ENCODE peak calls at places on chromosomes 2 and 18, in ten cellular contexts. B is nucleus accumbens; T is activated CD4-positive, alpha-beta T cell treated with anti-CD3 and anti-CD28 coated beads for 24 hours; U is stimulated activated CD8-positive, alpha-beta memory T cell treated with anti-CD3 and anti-CD28 coated beads, Interleukin-2, amount 100 ng/mL, for 1 hour; S is OCI-LY7; Y is pancreas; Q is activated CD8-positive, alpha-beta memory T cell treated with anti-CD3 and anti-CD28 coated beads for 1 hour; X is erythroblast; F is sciatic nerve; K is posterior cingulate gyrus. V is an unnamed sample.

GRCh38 chr2:10526281-10526680 is 78.2 kb upstream of the ODC1 start:
- DNase-seq in B (no peak), T (no peak), U (no peak), S (no peak), Y (no peak), Q (no peak), X (no peak), F (peak), K (no peak), V (no peak)

GRCh38 chr2:176669398-176670174 is 400.3 kb downstream of the MTX2 start:
- DNase-seq in B (no peak), T (no peak), U (no peak), S (peak), Y (no peak), Q (no peak), X (no peak), F (no peak), K (no peak), V (no peak)

GRCh38 chr2:3642521-3643215 is 15.3 kb upstream of the ALLC start:
- DNase-seq in B (no peak), T (no peak), U (no peak), S (no peak), Y (no peak), Q (no peak), X (no peak), F (peak), K (no peak), V (no peak)

GRCh38 chr2:226172939-226173338 is 626.7 kb downstream of the IRS1 start:
- DNase-seq in B (no peak), T (no peak), U (no peak), S (no peak), Y (no peak), Q (no peak), X (no peak), F (no peak), K (no peak), V (no peak)

GRCh38 chr18:46761054-46761769 is 4.4 kb upstream of the ST8SIA5 start:
- DNase-seq in B (no peak), T (no peak), U (no peak), S (no peak), Y (no peak), Q (no peak), X (no peak), F (no peak), K (no peak), V (no peak)

GRCh38 chr2:128366746-128367511 is 48.3 kb upstream of the HS6ST1 start:
- DNase-seq in B (no peak), T (no peak), U (no peak), S (no peak), Y (no peak), Q (no peak), X (no peak), F (peak), K (no peak), V (no peak)

GRCh38 chr2:147500229-147500628 is 344.6 kb upstream of the ACVR2A start:
- DNase-seq in B (no peak), T (no peak), U (no peak), S (no peak), Y (no peak), Q (no peak), X (no peak), F (no peak), K (no peak), V (no peak)

GRCh38 chr18:45775726-45776125 is 49.7 kb upstream of the SIGLEC15 start:
- DNase-seq in B (no peak), T (no peak), U (no peak), S (no peak), Y (no peak), Q (no peak), X (no peak), F (no peak), K (no peak), V (no peak)

GRCh38 chr2:9332853-9333245 is 90.5 kb downstream of the ITGB1BP1 start:
- DNase-seq in B (no peak), T (no peak), U (no peak), S (no peak), Y (no peak), Q (no peak), X (no peak), F (no peak), K (no peak), V (no peak)

GRCh38 chr18:32469691-32470131 is 971 bp downstream of the GAREM1 start:
- DNase-seq in B (no peak), T (no peak), U (no peak), S (no peak), Y (no peak), Q (no peak), X (peak), F (no peak), K (no peak), V (no peak)

GRCh38 chr18:9353596-9353995 is 19.0 kb downstream of the TWSG1 start:
- DNase-seq in B (no peak), T (no peak), U (no peak), S (no peak), Y (no peak), Q (no peak), X (no peak), F (no peak), K (no peak), V (no peak)

GRCh38 chr18:26920644-26921043 is 55.1 kb upstream of the AQP4 start:
- DNase-seq in B (no peak), T (no peak), U (no peak), S (no peak), Y (no peak), Q (no peak), X (no peak), F (no peak), K (no peak), V (no peak)

GRCh38 chr18:2845175-2845574 is 1.6 kb upstream of the EMILIN2 start:
- DNase-seq in B (no peak), T (no peak), U (no peak), S (no peak), Y (no peak), Q (no peak), X (no peak), F (no peak), K (no peak), V (no peak)

GRCh38 chr2:203438528-203438927 is 96.6 kb downstream of the RAPH1 start:
- DNase-seq in B (peak), T (no peak), U (no peak), S (no peak), Y (no peak), Q (no peak), X (no peak), F (no peak), K (no peak), V (no peak)

GRCh38 chr2:26875083-26875634 is 27.2 kb downstream of the DPYSL5 start:
- DNase-seq in B (no peak), T (no peak), U (no peak), S (no peak), Y (no peak), Q (no peak), X (no peak), F (no peak), K (no peak), V (no peak)

GRCh38 chr2:12714391-12715221 is 2.1 kb upstream of the TRIB2 start:
- DNase-seq in B (no peak), T (no peak), U (no peak), S (no peak), Y (no peak), Q (no peak), X (no peak), F (no peak), K (no peak), V (no peak)

GRCh38 chr18:10851824-10852225 is 297.5 kb downstream of the PIEZO2 start:
- DNase-seq in B (no peak), T (no peak), U (no peak), S (peak), Y (no peak), Q (no peak), X (peak), F (no peak), K (no peak), V (peak)

GRCh38 chr2:12642855-12643254 is 73.9 kb upstream of the TRIB2 start:
- DNase-seq in B (no peak), T (no peak), U (no peak), S (no peak), Y (no peak), Q (no peak), X (no peak), F (no peak), K (no peak), V (no peak)

GRCh38 chr2:217729426-217730058 is 273.3 kb downstream of the TNS1 start:
- DNase-seq in B (no peak), T (no peak), U (no peak), S (no peak), Y (no peak), Q (no peak), X (no peak), F (peak), K (no peak), V (no peak)

GRCh38 chr2:43648979-43649701 is 12.1 kb downstream of the PLEKHH2 start:
- DNase-seq in B (no peak), T (no peak), U (no peak), S (no peak), Y (no peak), Q (no peak), X (no peak), F (no peak), K (no peak), V (no peak)

GRCh38 chr2:155701721-155702120 is 630.8 kb downstream of the NR4A2 start:
- DNase-seq in B (no peak), T (no peak), U (no peak), S (no peak), Y (no peak), Q (no peak), X (no peak), F (no peak), K (no peak), V (no peak)

GRCh38 chr2:240468300-240469238 is 33.1 kb downstream of the GPC1 start:
- DNase-seq in B (no peak), T (no peak), U (no peak), S (no peak), Y (peak), Q (no peak), X (no peak), F (peak), K (peak), V (no peak)

GRCh38 chr18:1527805-1528204 is 623.1 kb downstream of the ADCYAP1 start:
- DNase-seq in B (no peak), T (no peak), U (no peak), S (no peak), Y (no peak), Q (no peak), X (no peak), F (no peak), K (no peak), V (no peak)

GRCh38 chr2:11598228-11598731 is 64.4 kb downstream of the GREB1 start:
- DNase-seq in B (no peak), T (no peak), U (no peak), S (no peak), Y (no peak), Q (no peak), X (no peak), F (no peak), K (no peak), V (no peak)

GRCh38 chr2:181120625-181121024 is 140.2 kb downstream of the UBE2E3 start:
- DNase-seq in B (no peak), T (no peak), U (no peak), S (no peak), Y (no peak), Q (no peak), X (no peak), F (no peak), K (no peak), V (no peak)

GRCh38 chr18:23137093-23137640 is 1.9 kb downstream of the CABLES1 start:
- DNase-seq in B (no peak), T (no peak), U (no peak), S (peak), Y (no peak), Q (no peak), X (peak), F (no peak), K (no peak), V (no peak)